ENCODE peak calls at places on chromosome 2, in seven cellular contexts. One of them, this sample, is unnamed.

GRCh38 chr2:161237397-161238263 is 70.6 kb upstream of the PSMD14 start:
- DNase-seq in activated effector memory CD4-positive, alpha-beta T cell treated with anti-CD3 and anti-CD28 coated beads, Interleukin-2, amount 50 U/mL, for 16 hours: peak; percentile 83
- DNase-seq in NCI-H345: peak; percentile 62
- DNase-seq in effector CD8-positive, alpha-beta T cell: peak; percentile 15
- DNase-seq in stimulated activated CD4-positive, alpha-beta T cell treated with anti-CD3 and anti-CD28 coated beads, Interleukin-15, amount 100 ng/mL, for 24 hours: peak; percentile 64
- DNase-seq in T1000: peak; percentile 12
- DNase-seq in cortex of kidney: no peak
- DNase-seq in this sample: peak; percentile 43

GRCh38 chr2:172119089-172119488 is 16.4 kb upstream of the DLX2 start:
- DNase-seq in activated effector memory CD4-positive, alpha-beta T cell treated with anti-CD3 and anti-CD28 coated beads, Interleukin-2, amount 50 U/mL, for 16 hours: no peak
- DNase-seq in cortex of kidney: no peak
- DNase-seq in T1000: no peak
- DNase-seq in effector CD8-positive, alpha-beta T cell: no peak
- DNase-seq in stimulated activated CD4-positive, alpha-beta T cell treated with anti-CD3 and anti-CD28 coated beads, Interleukin-15, amount 100 ng/mL, for 24 hours: no peak
- DNase-seq in NCI-H345: no peak
- DNase-seq in this sample: no peak

GRCh38 chr2:145744541-145745386 is 1224.8 kb upstream of the ZEB2 start:
- DNase-seq in activated effector memory CD4-positive, alpha-beta T cell treated with anti-CD3 and anti-CD28 coated beads, Interleukin-2, amount 50 U/mL, for 16 hours: no peak
- DNase-seq in effector CD8-positive, alpha-beta T cell: no peak
- DNase-seq in NCI-H345: no peak
- DNase-seq in T1000: peak; percentile 18
- DNase-seq in stimulated activated CD4-positive, alpha-beta T cell treated with anti-CD3 and anti-CD28 coated beads, Interleukin-15, amount 100 ng/mL, for 24 hours: no peak
- DNase-seq in cortex of kidney: no peak
- DNase-seq in this sample: no peak

GRCh38 chr2:14867853-14868252 is 235.3 kb downstream of the LRATD1 start:
- DNase-seq in activated effector memory CD4-positive, alpha-beta T cell treated with anti-CD3 and anti-CD28 coated beads, Interleukin-2, amount 50 U/mL, for 16 hours: no peak
- DNase-seq in cortex of kidney: no peak
- DNase-seq in NCI-H345: no peak
- DNase-seq in T1000: no peak
- DNase-seq in stimulated activated CD4-positive, alpha-beta T cell treated with anti-CD3 and anti-CD28 coated beads, Interleukin-15, amount 100 ng/mL, for 24 hours: no peak
- DNase-seq in effector CD8-positive, alpha-beta T cell: no peak
- DNase-seq in this sample: no peak

GRCh38 chr2:38515155-38516074 is 87.3 kb downstream of the HNRNPLL start:
- DNase-seq in effector CD8-positive, alpha-beta T cell: no peak
- DNase-seq in activated effector memory CD4-positive, alpha-beta T cell treated with anti-CD3 and anti-CD28 coated beads, Interleukin-2, amount 50 U/mL, for 16 hours: no peak
- DNase-seq in cortex of kidney: no peak
- DNase-seq in T1000: no peak
- DNase-seq in NCI-H345: no peak
- DNase-seq in stimulated activated CD4-positive, alpha-beta T cell treated with anti-CD3 and anti-CD28 coated beads, Interleukin-15, amount 100 ng/mL, for 24 hours: no peak
- DNase-seq in this sample: no peak

GRCh38 chr2:174680221-174680620 is 82.6 kb upstream of the WIPF1 start:
- DNase-seq in stimulated activated CD4-positive, alpha-beta T cell treated with anti-CD3 and anti-CD28 coated beads, Interleukin-15, amount 100 ng/mL, for 24 hours: no peak
- DNase-seq in effector CD8-positive, alpha-beta T cell: no peak
- DNase-seq in activated effector memory CD4-positive, alpha-beta T cell treated with anti-CD3 and anti-CD28 coated beads, Interleukin-2, amount 50 U/mL, for 16 hours: no peak
- DNase-seq in cortex of kidney: no peak
- DNase-seq in T1000: no peak
- DNase-seq in NCI-H345: no peak
- DNase-seq in this sample: no peak

GRCh38 chr2:166932032-166932431 is 43.8 kb downstream of the XIRP2 start:
- DNase-seq in activated effector memory CD4-positive, alpha-beta T cell treated with anti-CD3 and anti-CD28 coated beads, Interleukin-2, amount 50 U/mL, for 16 hours: no peak
- DNase-seq in effector CD8-positive, alpha-beta T cell: no peak
- DNase-seq in cortex of kidney: no peak
- DNase-seq in T1000: no peak
- DNase-seq in NCI-H345: no peak
- DNase-seq in stimulated activated CD4-positive, alpha-beta T cell treated with anti-CD3 and anti-CD28 coated beads, Interleukin-15, amount 100 ng/mL, for 24 hours: no peak
- DNase-seq in this sample: no peak

GRCh38 chr2:73107211-73107926 is 5.4 kb downstream of the RAB11FIP5 start:
- DNase-seq in effector CD8-positive, alpha-beta T cell: no peak
- DNase-seq in T1000: no peak
- DNase-seq in NCI-H345: no peak
- DNase-seq in cortex of kidney: no peak
- DNase-seq in stimulated activated CD4-positive, alpha-beta T cell treated with anti-CD3 and anti-CD28 coated beads, Interleukin-15, amount 100 ng/mL, for 24 hours: no peak
- DNase-seq in activated effector memory CD4-positive, alpha-beta T cell treated with anti-CD3 and anti-CD28 coated beads, Interleukin-2, amount 50 U/mL, for 16 hours: peak; percentile 67
- DNase-seq in this sample: no peak

GRCh38 chr2:204860249-204860648 is 315.0 kb downstream of the PARD3B start:
- DNase-seq in cortex of kidney: no peak
- DNase-seq in stimulated activated CD4-positive, alpha-beta T cell treated with anti-CD3 and anti-CD28 coated beads, Interleukin-15, amount 100 ng/mL, for 24 hours: no peak
- DNase-seq in NCI-H345: no peak
- DNase-seq in activated effector memory CD4-positive, alpha-beta T cell treated with anti-CD3 and anti-CD28 coated beads, Interleukin-2, amount 50 U/mL, for 16 hours: no peak
- DNase-seq in effector CD8-positive, alpha-beta T cell: no peak
- DNase-seq in T1000: no peak
- DNase-seq in this sample: no peak

GRCh38 chr2:47360937-47361336 is 42.0 kb upstream of the MSH2 start:
- DNase-seq in effector CD8-positive, alpha-beta T cell: no peak
- DNase-seq in T1000: peak; percentile 15
- DNase-seq in cortex of kidney: no peak
- DNase-seq in stimulated activated CD4-positive, alpha-beta T cell treated with anti-CD3 and anti-CD28 coated beads, Interleukin-15, amount 100 ng/mL, for 24 hours: no peak
- DNase-seq in NCI-H345: no peak
- DNase-seq in activated effector memory CD4-positive, alpha-beta T cell treated with anti-CD3 and anti-CD28 coated beads, Interleukin-2, amount 50 U/mL, for 16 hours: no peak
- DNase-seq in this sample: no peak

GRCh38 chr2:127574656-127575055 is 39.2 kb downstream of the MYO7B start:
- DNase-seq in stimulated activated CD4-positive, alpha-beta T cell treated with anti-CD3 and anti-CD28 coated beads, Interleukin-15, amount 100 ng/mL, for 24 hours: no peak
- DNase-seq in NCI-H345: no peak
- DNase-seq in activated effector memory CD4-positive, alpha-beta T cell treated with anti-CD3 and anti-CD28 coated beads, Interleukin-2, amount 50 U/mL, for 16 hours: peak; percentile 39
- DNase-seq in cortex of kidney: no peak
- DNase-seq in T1000: no peak
- DNase-seq in effector CD8-positive, alpha-beta T cell: no peak
- DNase-seq in this sample: no peak

This sample was measured in NCI-H2029.